ENCODE peak calls at places on chromosomes 2 and 18, in six cellular contexts. Z is K562, H is H1, A is SK-N-SH, R is HepG2, P is GM12878. D is an unnamed sample.

GRCh38 chr18:26708814-26709717 is 156.4 kb downstream of the AQP4 start:
- DNase-seq in Z (no peak), H (no peak), A (no peak), R (no peak), P (no peak), D (no peak)

GRCh38 chr2:172231508-172231907 is 128.8 kb upstream of the DLX2 start:
- DNase-seq in Z (no peak), H (no peak), A (no peak), R (no peak), P (no peak), D (no peak)

GRCh38 chr2:189698020-189698887 is 23.8 kb downstream of the ANKAR start:
- DNase-seq in Z (peak), H (no peak), A (peak), R (peak), P (no peak), D (no peak)

GRCh38 chr2:43877782-43878464 is 39.2 kb downstream of the ABCG8 start:
- DNase-seq in Z (peak), H (peak), A (peak), R (peak), P (peak), D (no peak)

GRCh38 chr2:217729426-217730058 is 273.3 kb downstream of the TNS1 start:
- DNase-seq in Z (no peak), H (no peak), A (peak), R (no peak), P (no peak), D (no peak)

GRCh38 chr2:192128655-192129054 is 66.1 kb downstream of the TMEFF2 start:
- DNase-seq in Z (no peak), H (no peak), A (no peak), R (no peak), P (no peak), D (no peak)

GRCh38 chr2:136057802-136058140 is 60.2 kb downstream of the CXCR4 start:
- DNase-seq in Z (no peak), H (no peak), A (no peak), R (no peak), P (no peak), D (no peak)

GRCh38 chr2:69988086-69988635 is 26.7 kb upstream of the ASPRV1 start:
- DNase-seq in Z (no peak), H (no peak), A (no peak), R (no peak), P (no peak), D (no peak)

GRCh38 chr2:161112885-161113284 is 47.3 kb upstream of the TANK start:
- DNase-seq in Z (no peak), H (no peak), A (no peak), R (no peak), P (no peak), D (no peak)

GRCh38 chr2:236563953-236564352 is 5.7 kb upstream of the ACKR3 start:
- DNase-seq in Z (no peak), H (no peak), A (no peak), R (no peak), P (no peak), D (no peak)

GRCh38 chr2:121319941-121320340 is 34.9 kb upstream of the TFCP2L1 start:
- DNase-seq in Z (no peak), H (no peak), A (no peak), R (no peak), P (no peak), D (no peak)

DNA sequence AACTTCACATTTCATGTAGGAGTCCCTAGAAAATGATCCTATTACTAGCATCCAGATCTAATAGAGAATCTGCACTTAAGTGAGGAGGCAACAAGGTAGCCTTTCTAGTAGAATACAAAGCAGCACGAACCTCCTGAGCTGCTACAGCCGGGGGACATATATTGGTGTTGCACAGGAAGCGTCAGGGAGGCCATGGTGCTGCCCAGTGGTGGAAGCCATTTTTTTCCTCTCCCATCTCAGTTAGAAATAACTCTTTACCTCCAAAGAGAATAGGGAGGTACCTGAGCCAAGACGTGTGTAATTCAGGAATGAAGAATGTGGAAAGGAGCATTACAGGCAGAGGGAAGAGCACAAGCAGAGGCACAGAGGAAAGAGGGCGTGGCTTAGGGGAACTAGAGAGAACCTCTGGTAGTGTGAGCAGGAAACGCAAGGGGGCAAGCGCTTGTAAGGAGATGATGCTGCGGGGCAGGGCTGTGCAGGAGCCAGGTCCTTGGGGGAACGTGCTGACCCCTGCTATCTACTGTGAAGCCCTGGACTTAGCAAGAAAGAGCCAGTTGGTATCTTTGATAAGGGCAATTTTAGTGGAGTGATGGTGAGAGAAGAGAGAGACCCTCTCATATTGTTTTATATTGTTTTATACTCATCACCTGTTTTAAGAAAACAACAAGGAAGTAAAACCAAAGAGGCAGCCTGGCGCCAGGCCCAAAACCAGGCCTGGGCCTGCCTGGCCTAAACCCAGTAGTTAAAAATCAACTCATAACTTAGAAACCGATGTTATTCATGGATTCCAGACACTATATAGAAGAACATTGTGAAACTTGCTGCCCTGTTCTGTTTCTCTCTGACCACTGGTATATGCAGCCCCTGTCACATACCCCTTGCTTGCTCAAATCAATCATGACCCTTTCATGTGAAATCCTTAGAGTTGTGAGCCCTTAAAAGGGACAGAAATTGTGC is 50.0 kb upstream of the TTC39C start:
- DNase-seq in Z (peak), H (peak), A (no peak), R (no peak), P (no peak), D (no peak)
- TF ChIP-seq GABPA in Z (peak), H (peak), A (peak), R (no peak), P (peak), D (peak)

GRCh38 chr2:38164881-38165280 is 88.9 kb upstream of the CYP1B1 start:
- DNase-seq in Z (no peak), H (no peak), A (no peak), R (no peak), P (peak), D (no peak)

GRCh38 chr2:38160517-38160916 is 84.6 kb upstream of the CYP1B1 start:
- DNase-seq in Z (no peak), H (no peak), A (no peak), R (no peak), P (no peak), D (no peak)

GRCh38 chr2:38163579-38163978 is 87.6 kb upstream of the CYP1B1 start:
- DNase-seq in Z (no peak), H (no peak), A (no peak), R (no peak), P (no peak), D (no peak)

GRCh38 chr2:38165698-38166097 is 89.7 kb upstream of the CYP1B1 start:
- DNase-seq in Z (no peak), H (no peak), A (no peak), R (no peak), P (no peak), D (no peak)

GRCh38 chr2:38163006-38163405 is 87.1 kb upstream of the CYP1B1 start:
- DNase-seq in Z (no peak), H (no peak), A (no peak), R (no peak), P (no peak), D (no peak)
- TF ChIP-seq CTCF in Z (no peak), H (no peak), A (no peak), R (peak), P (no peak), D (no peak)

GRCh38 chr2:143426296-143426695 is 297.1 kb downstream of the ARHGAP15 start:
- DNase-seq in Z (no peak), H (no peak), A (no peak), R (no peak), P (no peak), D (no peak)
- TF ChIP-seq GABPA in Z (no peak), H (no peak), A (no peak), R (no peak), P (no peak), D (no peak)

GRCh38 chr2:187453078-187453641 is 5.1 kb upstream of the CALCRL start:
- DNase-seq in Z (no peak), H (no peak), A (peak), R (no peak), P (no peak), D (no peak)
- TF ChIP-seq CTCF in Z (no peak), H (no peak), A (peak), R (peak), P (peak), D (no peak)

GRCh38 chr2:47025969-47026610 is 110.5 kb upstream of the MCFD2 start:
- DNase-seq in Z (no peak), H (no peak), A (no peak), R (no peak), P (no peak), D (no peak)
- TF ChIP-seq GABPA in Z (no peak), H (no peak), A (no peak), R (no peak), P (no peak), D (no peak)

GRCh38 chr2:219104107-219105050 is 43.7 kb upstream of the IHH start:
- DNase-seq in Z (peak), H (no peak), A (peak), R (peak), P (no peak), D (no peak)
- TF ChIP-seq CTCF in Z (peak), H (peak), A (peak), R (peak), P (peak), D (peak)

GRCh38 chr18:51029378-51029693 is 677 bp upstream of the SMAD4 start:
- DNase-seq in Z (no peak), H (no peak), A (no peak), R (no peak), P (no peak), D (no peak)
- TF ChIP-seq GABPA in Z (no peak), H (no peak), A (no peak), R (no peak), P (no peak), D (no peak)

D was measured in HL-60.